ENCODE peak calls at places on chromosomes 2 and 18, in ten cellular contexts. R is nephron progenitor cell; F is stimulated activated naive B cell treated with anti-CD40 and anti-IgM and Interleukin-4, amounts not matched to agents 10 μg/mL and 1 μg/mL and 100 μg/mL, for 72 hours; P is tibial artery; J is IMR-90; N is activated CD4-positive, alpha-beta T cell treated with anti-CD3 and anti-CD28 coated beads, Interleukin-2, amount 50 U/mL, for 1 hour; V is C1 segment of cervical spinal cord; T is HT1080; U is prostate gland; Z is ascending aorta. Q is an unnamed sample.

GRCh38 chr2:70541481-70542020 is 12.1 kb downstream of the TGFA start:
- DNase-seq in V (no peak), P (no peak), N (no peak), Z (no peak), R (no peak), F (no peak), J (no peak), T (peak), U (no peak), Q (no peak)

GRCh38 chr18:75635096-75635495 is 207.6 kb upstream of the SMIM21 start:
- DNase-seq in R (no peak), Z (no peak), P (no peak), T (no peak), U (no peak), J (no peak), N (no peak), F (no peak), V (no peak), Q (peak)

GRCh38 chr18:35095983-35096676 is 54.9 kb downstream of the MAPRE2 start:
- DNase-seq in U (no peak), P (no peak), T (peak), Z (no peak), F (peak), V (no peak), R (no peak), N (no peak), J (peak), Q (no peak)

GRCh38 chr2:239157269-239157668 is 243.6 kb downstream of the HDAC4 start:
- DNase-seq in F (no peak), R (no peak), J (no peak), N (no peak), Z (no peak), V (no peak), U (no peak), P (peak), T (no peak), Q (no peak)

GRCh38 chr2:54226224-54226623 is 29.8 kb downstream of the TSPYL6 start:
- DNase-seq in P (no peak), N (no peak), T (no peak), F (no peak), R (no peak), V (no peak), Z (no peak), J (no peak), U (no peak), Q (no peak)

GRCh38 chr2:136136921-136137320 is 19.0 kb upstream of the CXCR4 start:
- DNase-seq in F (no peak), T (no peak), U (no peak), Z (no peak), J (no peak), R (no peak), P (no peak), N (no peak), V (no peak), Q (peak)

GRCh38 chr2:171345971-171346722 is 87.6 kb downstream of the METTL8 start:
- DNase-seq in J (no peak), P (no peak), N (no peak), U (peak), T (no peak), R (no peak), Z (no peak), F (no peak), V (no peak), Q (no peak)

GRCh38 chr2:224086226-224086911 is 47.3 kb upstream of the SERPINE2 start:
- DNase-seq in Z (no peak), F (no peak), U (no peak), T (peak), J (peak), V (no peak), P (peak), N (no peak), R (no peak), Q (no peak)

GRCh38 chr2:30910686-30911085 is 103.4 kb upstream of the CAPN13 start:
- DNase-seq in Z (no peak), T (no peak), U (no peak), V (no peak), N (no peak), R (no peak), F (no peak), J (no peak), P (no peak), Q (no peak)

GRCh38 chr2:170848587-170848986 is 31.9 kb downstream of the GAD1 start:
- DNase-seq in J (peak), Z (no peak), U (no peak), R (no peak), V (no peak), T (peak), F (no peak), P (no peak), N (no peak), Q (no peak)

GRCh38 chr2:105877945-105878344 is 133.2 kb downstream of the NCK2 start:
- DNase-seq in T (no peak), P (no peak), Z (no peak), U (no peak), R (no peak), N (no peak), V (no peak), F (no peak), J (no peak), Q (no peak)

GRCh38 chr2:225052703-225053102 is 10.4 kb upstream of the DOCK10 start:
- DNase-seq in P (no peak), U (no peak), R (no peak), V (no peak), Z (no peak), F (no peak), T (no peak), J (peak), N (no peak), Q (no peak)

GRCh38 chr18:79888016-79888415 is 63.4 kb downstream of the SLC66A2 start:
- DNase-seq in J (no peak), R (no peak), N (no peak), T (no peak), V (no peak), Z (no peak), F (no peak), P (peak), U (no peak), Q (no peak)

GRCh38 chr2:111975053-111975552 is 76.7 kb downstream of the MERTK start:
- DNase-seq in R (no peak), P (peak), U (no peak), Z (peak), J (peak), F (no peak), V (no peak), T (peak), N (no peak), Q (peak)

GRCh38 chr2:26584191-26584590 is 57.0 kb downstream of the CIB4 start:
- DNase-seq in F (no peak), N (no peak), R (no peak), P (no peak), J (no peak), U (no peak), Z (no peak), V (no peak), T (no peak), Q (no peak)

GRCh38 chr2:239245872-239246701 is 154.7 kb downstream of the HDAC4 start:
- DNase-seq in V (no peak), N (no peak), J (no peak), T (no peak), R (peak), Z (no peak), P (no peak), F (no peak), U (peak), Q (peak)

GRCh38 chr18:53148056-53148574 is 808.1 kb downstream of the DCC start:
- DNase-seq in R (peak), N (no peak), J (no peak), F (no peak), U (no peak), T (no peak), P (no peak), V (no peak), Z (no peak), Q (no peak)

GRCh38 chr2:184597571-184597980 is 753 bp upstream of the ZNF804A start:
- DNase-seq in V (no peak), T (no peak), U (no peak), J (peak), Z (no peak), F (no peak), P (peak), N (no peak), R (peak), Q (no peak)

GRCh38 chr2:130837175-130837810 is 579 bp downstream of the ARHGEF4 start:
- DNase-seq in U (no peak), R (no peak), T (no peak), J (no peak), P (no peak), Z (no peak), N (no peak), V (no peak), F (no peak), Q (peak)

GRCh38 chr2:151043484-151043883 is 218.2 kb downstream of the RBM43 start:
- DNase-seq in F (no peak), T (peak), J (peak), V (no peak), Z (no peak), P (no peak), U (no peak), N (no peak), R (no peak), Q (no peak)

GRCh38 chr2:174051741-174052638 is 86.8 kb upstream of the SP3 start:
- DNase-seq in J (peak), P (no peak), F (no peak), T (peak), N (no peak), Z (no peak), R (peak), U (no peak), V (no peak), Q (no peak)

GRCh38 chr2:167759531-167759930 is 487.9 kb downstream of the STK39 start:
- DNase-seq in T (no peak), P (no peak), R (no peak), Z (no peak), V (no peak), N (no peak), U (no peak), F (no peak), J (no peak), Q (no peak)

GRCh38 chr2:208542465-208543041 is 136.0 kb downstream of the PTH2R start:
- DNase-seq in J (no peak), T (no peak), R (no peak), P (no peak), Z (no peak), V (no peak), N (no peak), U (no peak), F (no peak), Q (no peak)

GRCh38 chr18:25349131-25349925 is 2.6 kb downstream of the ZNF521 start:
- DNase-seq in Z (no peak), N (no peak), P (peak), T (peak), R (peak), J (peak), F (no peak), V (peak), U (no peak), Q (peak)

GRCh38 chr2:132991464-132992045 is 321.6 kb upstream of the LYPD1 start:
- DNase-seq in P (no peak), R (no peak), U (no peak), N (no peak), V (no peak), F (no peak), T (no peak), J (no peak), Z (no peak), Q (peak)

GRCh38 chr2:207317358-207317984 is 151.7 kb upstream of the KLF7 start:
- DNase-seq in T (peak), V (no peak), P (no peak), N (no peak), J (peak), U (no peak), F (no peak), R (no peak), Z (no peak), Q (no peak)

GRCh38 chr2:38652431-38653273 is 13.3 kb upstream of the GALM start:
- DNase-seq in Z (no peak), V (no peak), U (no peak), N (no peak), R (no peak), P (no peak), J (no peak), F (no peak), T (no peak), Q (no peak)

GRCh38 chr2:70671059-70671685 is 96.8 kb downstream of the ADD2 start:
- DNase-seq in Z (no peak), V (no peak), T (peak), P (no peak), J (no peak), U (no peak), N (no peak), F (no peak), R (no peak), Q (no peak)

GRCh38 chr2:166106431-166107015 is 21.3 kb downstream of the SCN1A start:
- DNase-seq in U (no peak), P (no peak), N (no peak), J (peak), F (no peak), V (no peak), Z (no peak), T (peak), R (peak), Q (peak)

GRCh38 chr2:44866131-44866530 is 75.4 kb upstream of the SIX3 start:
- DNase-seq in T (no peak), Z (no peak), R (no peak), F (no peak), P (no peak), U (no peak), J (no peak), V (no peak), N (no peak), Q (no peak)

GRCh38 chr2:197248623-197249022 is 62.0 kb downstream of the ANKRD44 start:
- DNase-seq in N (no peak), F (no peak), Z (no peak), J (peak), R (no peak), P (no peak), T (no peak), V (peak), U (no peak), Q (no peak)

GRCh38 chr2:23287250-23287704 is 97.7 kb upstream of the KLHL29 start:
- DNase-seq in T (peak), U (peak), N (no peak), P (no peak), Z (no peak), R (no peak), J (peak), V (no peak), F (no peak), Q (no peak)

GRCh38 chr2:46062637-46063412 is 234.4 kb upstream of the EPAS1 start:
- DNase-seq in U (peak), N (peak), F (peak), P (peak), Z (peak), J (peak), R (peak), T (peak), V (peak), Q (peak)

Q was measured in NCI-H1417.